ENCODE peak calls at places on chromosomes 11 and 22, in six cellular contexts. One of them, this sample, is unnamed.

GRCh38 chr11:95092549-95093324 is 3.1 kb downstream of the ENDOD1 start:
- ATAC-seq in HepG2: peak
- ATAC-seq in A549: no peak
- ATAC-seq in upper lobe of left lung: no peak
- ATAC-seq in K562: peak
- ATAC-seq in GM12878: peak
- ATAC-seq in this sample: no peak

GRCh38 chr11:45021001-45021400 is 70.3 kb upstream of the TP53I11 start:
- ATAC-seq in HepG2: no peak
- ATAC-seq in A549: no peak
- ATAC-seq in upper lobe of left lung: no peak
- ATAC-seq in K562: no peak
- ATAC-seq in GM12878: no peak
- ATAC-seq in this sample: no peak

GRCh38 chr22:19062139-19062789 is 59.9 kb downstream of the DGCR2 start:
- ATAC-seq in HepG2: no peak
- ATAC-seq in A549: no peak
- ATAC-seq in upper lobe of left lung: no peak
- ATAC-seq in K562: no peak
- ATAC-seq in GM12878: no peak
- ATAC-seq in this sample: no peak

GRCh38 chr22:35587447-35587870 is 29.7 kb downstream of the MB start:
- ATAC-seq in HepG2: no peak
- ATAC-seq in A549: no peak
- ATAC-seq in upper lobe of left lung: peak
- ATAC-seq in K562: no peak
- ATAC-seq in GM12878: no peak
- ATAC-seq in this sample: peak

GRCh38 chr11:73995247-73995646 is 12.6 kb upstream of the UCP2 start:
- ATAC-seq in HepG2: no peak
- ATAC-seq in A549: no peak
- ATAC-seq in upper lobe of left lung: peak
- ATAC-seq in K562: no peak
- ATAC-seq in GM12878: peak
- ATAC-seq in this sample: peak

GRCh38 chr11:1949922-1950321 is 2.8 kb downstream of the MRPL23 start:
- ATAC-seq in HepG2: no peak
- ATAC-seq in A549: no peak
- ATAC-seq in upper lobe of left lung: no peak
- ATAC-seq in K562: no peak
- ATAC-seq in GM12878: no peak
- ATAC-seq in this sample: no peak

GRCh38 chr22:27138471-27138870 is 481.1 kb downstream of the MIAT start:
- ATAC-seq in HepG2: no peak
- ATAC-seq in A549: no peak
- ATAC-seq in upper lobe of left lung: no peak
- ATAC-seq in K562: no peak
- ATAC-seq in GM12878: no peak
- ATAC-seq in this sample: no peak

GRCh38 chr11:65426839-65427690 is 4.5 kb downstream of the NEAT1 start:
- ATAC-seq in HepG2: peak
- ATAC-seq in A549: peak
- ATAC-seq in upper lobe of left lung: peak
- ATAC-seq in K562: peak
- ATAC-seq in GM12878: peak
- ATAC-seq in this sample: peak

GRCh38 chr11:82939456-82939855 is 37.9 kb downstream of the DDIAS start:
- ATAC-seq in HepG2: no peak
- ATAC-seq in A549: no peak
- ATAC-seq in upper lobe of left lung: no peak
- ATAC-seq in K562: no peak
- ATAC-seq in GM12878: no peak
- ATAC-seq in this sample: no peak

GRCh38 chr11:2096919-2097301 is 42.3 kb downstream of the IGF2 start:
- ATAC-seq in HepG2: peak
- ATAC-seq in A549: no peak
- ATAC-seq in upper lobe of left lung: no peak
- ATAC-seq in K562: no peak
- ATAC-seq in GM12878: no peak
- ATAC-seq in this sample: no peak

GRCh38 chr11:103699216-103699615 is 337.2 kb upstream of the DDI1 start:
- ATAC-seq in HepG2: no peak
- ATAC-seq in A549: no peak
- ATAC-seq in upper lobe of left lung: no peak
- ATAC-seq in K562: no peak
- ATAC-seq in GM12878: no peak
- ATAC-seq in this sample: no peak

GRCh38 chr22:22604326-22605073 is 39.9 kb upstream of the GGTLC2 start:
- ATAC-seq in HepG2: no peak
- ATAC-seq in A549: no peak
- ATAC-seq in upper lobe of left lung: peak
- ATAC-seq in K562: peak
- ATAC-seq in GM12878: peak
- ATAC-seq in this sample: no peak

GRCh38 chr11:35784699-35785098 is 122.1 kb downstream of the TRIM44 start:
- ATAC-seq in HepG2: no peak
- ATAC-seq in A549: no peak
- ATAC-seq in upper lobe of left lung: no peak
- ATAC-seq in K562: no peak
- ATAC-seq in GM12878: peak
- ATAC-seq in this sample: no peak

GRCh38 chr11:43920598-43921419 is 21.6 kb upstream of the C11orf96 start:
- ATAC-seq in HepG2: peak
- ATAC-seq in A549: peak
- ATAC-seq in upper lobe of left lung: peak
- ATAC-seq in K562: peak
- ATAC-seq in GM12878: peak
- ATAC-seq in this sample: peak
- TF ChIP-seq EP300 in HepG2: peak
- TF ChIP-seq EP300 in A549: peak
- TF ChIP-seq EP300 in upper lobe of left lung: peak
- TF ChIP-seq EP300 in K562: peak
- TF ChIP-seq EP300 in GM12878: no peak
- TF ChIP-seq EP300 in this sample: peak

GRCh38 chr22:37173709-37174108 is 14.3 kb downstream of the C1QTNF6 start:
- ATAC-seq in HepG2: no peak
- ATAC-seq in A549: no peak
- ATAC-seq in upper lobe of left lung: no peak
- ATAC-seq in K562: no peak
- ATAC-seq in GM12878: no peak
- ATAC-seq in this sample: peak
- H3K4me3 ChIP-seq in HepG2: no peak
- H3K4me3 ChIP-seq in A549: no peak
- H3K4me3 ChIP-seq in upper lobe of left lung: no peak
- H3K4me3 ChIP-seq in K562: no peak
- H3K4me3 ChIP-seq in GM12878: no peak
- H3K4me3 ChIP-seq in this sample: no peak

DNA sequence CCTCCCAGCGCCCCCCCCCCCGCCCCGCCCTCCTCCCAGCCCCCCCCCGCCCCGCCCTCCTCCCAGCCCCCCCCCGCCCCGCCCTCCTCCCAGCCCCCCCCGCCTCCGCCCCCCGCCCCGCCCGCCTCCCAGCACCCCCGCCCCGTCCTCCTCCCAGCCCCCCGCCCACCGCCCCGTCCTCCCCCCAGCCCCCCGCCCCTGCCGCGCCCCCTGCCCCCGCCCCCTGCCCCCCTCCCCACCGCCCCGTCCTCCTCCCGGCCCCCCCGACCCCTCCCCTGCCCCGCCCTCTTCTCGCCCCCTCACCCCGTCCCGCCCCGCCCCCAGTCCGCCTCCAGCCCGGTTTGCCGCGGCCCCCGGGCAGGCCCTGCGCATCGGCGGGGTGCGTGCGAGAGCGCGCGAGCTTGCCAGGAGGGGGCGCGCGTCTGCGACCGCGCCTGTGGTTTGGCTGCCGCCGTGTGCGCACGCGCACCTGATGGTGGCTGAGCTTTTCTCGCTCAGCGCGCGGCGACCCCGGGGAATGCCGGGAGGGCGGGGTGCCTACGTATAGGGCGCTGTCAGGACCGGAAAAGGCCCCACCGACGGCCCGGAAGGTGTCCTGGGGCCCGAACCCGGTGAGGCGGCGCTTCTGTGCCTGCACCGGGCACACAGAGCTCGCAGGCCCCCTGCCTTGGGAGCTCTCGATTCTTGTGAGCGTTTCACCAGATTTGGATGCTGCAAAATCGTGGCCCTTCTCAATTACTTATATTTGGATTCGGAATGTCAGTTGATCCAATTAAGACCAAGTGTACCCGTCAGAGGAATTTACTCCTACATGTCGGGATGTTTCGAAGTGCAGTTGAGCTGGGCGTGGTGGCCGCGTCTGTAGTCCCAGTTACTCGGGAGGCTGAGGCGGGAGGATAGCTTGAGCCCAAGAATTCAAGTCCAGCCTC is 501 bp upstream of the TTLL12 start:
- ATAC-seq in HepG2: peak
- ATAC-seq in A549: peak
- ATAC-seq in upper lobe of left lung: peak
- ATAC-seq in K562: peak
- ATAC-seq in GM12878: peak
- ATAC-seq in this sample: peak
- TF ChIP-seq EP300 in HepG2: no peak
- TF ChIP-seq EP300 in A549: no peak
- TF ChIP-seq EP300 in upper lobe of left lung: no peak
- TF ChIP-seq EP300 in K562: no peak
- TF ChIP-seq EP300 in GM12878: no peak
- TF ChIP-seq EP300 in this sample: no peak

GRCh38 chr11:61949169-61950034 is 749 bp upstream of the BEST1 start:
- ATAC-seq in HepG2: peak
- ATAC-seq in A549: peak
- ATAC-seq in upper lobe of left lung: peak
- ATAC-seq in K562: peak
- ATAC-seq in GM12878: peak
- ATAC-seq in this sample: peak
- H3K4me3 ChIP-seq in HepG2: no peak
- H3K4me3 ChIP-seq in A549: no peak
- H3K4me3 ChIP-seq in upper lobe of left lung: no peak
- H3K4me3 ChIP-seq in K562: peak
- H3K4me3 ChIP-seq in GM12878: no peak
- H3K4me3 ChIP-seq in this sample: no peak

GRCh38 chr11:20387262-20388095 is at the start of gene PRMT3:
- ATAC-seq in HepG2: peak
- ATAC-seq in A549: peak
- ATAC-seq in upper lobe of left lung: peak
- ATAC-seq in K562: peak
- ATAC-seq in GM12878: peak
- ATAC-seq in this sample: peak
- TF ChIP-seq EP300 in HepG2: no peak
- TF ChIP-seq EP300 in A549: no peak
- TF ChIP-seq EP300 in upper lobe of left lung: no peak
- TF ChIP-seq EP300 in K562: peak
- TF ChIP-seq EP300 in GM12878: no peak
- TF ChIP-seq EP300 in this sample: no peak

DNA sequence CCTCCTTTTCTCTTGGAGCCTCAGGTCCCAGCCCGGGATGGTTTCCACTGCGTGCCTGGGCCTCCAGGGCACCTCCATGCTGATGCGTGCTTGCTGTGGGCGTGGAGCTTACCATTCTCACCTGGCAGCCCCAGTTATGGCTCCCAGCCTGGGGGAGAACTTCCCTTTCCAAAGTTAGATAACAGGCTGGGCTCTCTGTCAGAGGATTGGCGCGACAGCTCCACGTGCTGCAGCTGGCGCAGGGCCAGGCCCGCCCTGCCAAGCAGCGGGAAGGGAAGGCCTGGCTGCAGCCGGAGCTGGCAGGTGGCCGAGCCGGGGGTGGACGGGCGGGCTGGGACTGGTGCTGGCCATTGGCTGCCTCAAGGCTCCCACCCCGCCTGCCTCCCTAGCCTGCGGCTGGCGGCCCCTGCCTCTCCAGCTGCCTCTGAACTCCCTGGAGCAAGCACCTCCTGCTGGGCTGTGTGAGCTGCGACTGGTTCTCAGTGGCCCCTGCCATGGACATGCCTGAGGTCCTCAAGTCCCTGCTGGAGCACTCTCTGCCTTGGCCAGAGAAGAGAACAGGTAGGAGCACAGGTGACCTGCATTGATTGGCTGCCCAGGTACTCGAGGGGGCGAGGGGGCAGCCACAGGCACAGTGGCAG is 14.6 kb upstream of the TEF start:
- ATAC-seq in HepG2: peak
- ATAC-seq in A549: peak
- ATAC-seq in upper lobe of left lung: peak
- ATAC-seq in K562: peak
- ATAC-seq in GM12878: peak
- ATAC-seq in this sample: peak
- H3K4me3 ChIP-seq in HepG2: no peak
- H3K4me3 ChIP-seq in A549: no peak
- H3K4me3 ChIP-seq in upper lobe of left lung: peak
- H3K4me3 ChIP-seq in K562: peak
- H3K4me3 ChIP-seq in GM12878: no peak
- H3K4me3 ChIP-seq in this sample: peak

DNA sequence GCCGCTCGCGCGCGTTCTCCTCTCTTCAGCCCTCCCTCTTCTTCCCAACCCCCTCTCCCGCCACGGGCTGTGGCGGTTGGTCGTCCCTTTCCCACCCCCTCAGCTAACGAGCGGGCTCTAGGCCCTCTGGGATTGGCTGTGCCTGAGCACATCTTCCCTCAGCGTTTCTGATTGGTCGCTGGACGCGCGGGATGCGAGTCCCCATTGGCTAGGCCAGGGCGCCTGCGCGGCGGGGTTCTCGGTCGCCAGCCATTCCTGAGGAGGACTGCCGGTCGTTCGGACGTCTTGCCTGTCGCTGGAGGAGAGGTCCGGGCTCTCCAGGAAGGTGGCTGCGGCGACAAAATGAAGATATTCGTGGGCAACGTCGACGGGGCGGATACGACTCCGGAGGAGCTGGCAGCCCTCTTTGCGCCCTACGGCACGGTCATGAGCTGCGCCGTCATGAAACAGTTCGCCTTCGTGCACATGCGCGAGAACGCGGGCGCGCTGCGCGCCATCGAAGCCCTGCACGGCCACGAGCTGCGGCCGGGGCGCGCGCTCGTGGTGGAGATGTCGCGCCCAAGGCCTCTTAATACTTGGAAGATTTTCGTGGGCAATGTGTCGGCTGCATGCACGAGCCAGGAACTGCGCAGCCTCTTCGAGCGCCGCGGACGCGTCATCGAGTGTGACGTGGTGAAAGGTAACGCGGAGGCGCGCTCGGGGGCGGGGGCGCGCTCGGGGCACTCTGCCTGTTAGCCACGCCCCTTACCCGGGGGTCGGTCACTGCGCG is at the start of gene RBM14:
- ATAC-seq in HepG2: peak
- ATAC-seq in A549: peak
- ATAC-seq in upper lobe of left lung: peak
- ATAC-seq in K562: peak
- ATAC-seq in GM12878: peak
- ATAC-seq in this sample: peak
- TF ChIP-seq EP300 in HepG2: no peak
- TF ChIP-seq EP300 in A549: no peak
- TF ChIP-seq EP300 in upper lobe of left lung: no peak
- TF ChIP-seq EP300 in K562: peak
- TF ChIP-seq EP300 in GM12878: no peak
- TF ChIP-seq EP300 in this sample: no peak

DNA sequence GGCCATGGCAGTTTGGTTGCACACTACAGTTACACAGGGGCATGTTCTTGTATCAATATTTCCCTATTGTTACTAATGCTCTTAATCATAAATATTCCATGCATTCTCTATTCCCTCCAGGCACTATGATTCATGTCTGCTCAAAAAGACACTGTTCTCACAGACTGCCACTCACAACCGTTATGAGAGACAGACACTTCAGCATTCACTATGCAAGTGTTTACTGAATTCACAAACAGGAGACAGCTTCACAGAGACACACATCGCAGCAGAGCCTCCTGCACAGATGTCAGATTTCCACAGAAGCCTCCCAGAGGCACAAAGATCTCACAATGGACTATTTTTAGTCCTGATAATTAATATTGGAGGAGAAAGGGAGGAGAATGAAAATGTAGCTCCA is 930.4 kb downstream of the OPCML start:
- ATAC-seq in HepG2: no peak
- ATAC-seq in A549: no peak
- ATAC-seq in upper lobe of left lung: no peak
- ATAC-seq in K562: no peak
- ATAC-seq in GM12878: no peak
- ATAC-seq in this sample: no peak
- H3K4me3 ChIP-seq in HepG2: no peak
- H3K4me3 ChIP-seq in A549: no peak
- H3K4me3 ChIP-seq in upper lobe of left lung: no peak
- H3K4me3 ChIP-seq in K562: no peak
- H3K4me3 ChIP-seq in GM12878: no peak
- H3K4me3 ChIP-seq in this sample: no peak

This sample was measured in gastroesophageal sphincter.